ENCODE peak calls at places on chromosomes 13 and 19, in nine cellular contexts. L is heart left ventricle, Q is breast epithelium, K is NT2/D1, S is psoas muscle, W is HCT116, D is osteoblast, T is pancreas, V is Peyer's patch. N is an unnamed sample.

GRCh38 chr13:41470187-41470586 is 12.8 kb downstream of the RGCC start:
- DNase-seq in Q (no peak), V (no peak), D (no peak), T (no peak), W (no peak), S (no peak), K (no peak), L (no peak), N (no peak)

GRCh38 chr19:18280247-18281081 is 958 bp downstream of the JUND start:
- DNase-seq in D (peak; percentile 97), L (peak; percentile 82), T (peak; percentile 84), S (peak; percentile 85), V (peak; percentile 92), Q (peak; percentile 80), K (no peak), W (no peak), N (no peak)

GRCh38 chr13:60135344-60135743 is 28.4 kb downstream of the DIAPH3 start:
- DNase-seq in S (no peak), D (no peak), K (no peak), Q (no peak), T (no peak), W (no peak), V (no peak), L (no peak), N (no peak)

GRCh38 chr13:25733061-25733491 is 318.7 kb downstream of the SHISA2 start:
- DNase-seq in T (no peak), S (no peak), W (no peak), Q (no peak), D (no peak), K (no peak), L (no peak), V (no peak), N (no peak)

GRCh38 chr13:112814905-112815585 is 125.2 kb downstream of the ATP11A start:
- DNase-seq in K (no peak), W (no peak), L (peak; percentile 82), T (no peak), V (no peak), Q (no peak), S (peak; percentile 48), D (peak; percentile 92), N (no peak)

GRCh38 chr13:19950374-19950773 is 8.2 kb upstream of the ZMYM2 start:
- DNase-seq in Q (no peak), K (no peak), T (no peak), D (no peak), V (no peak), W (no peak), L (no peak), S (no peak), N (no peak)

GRCh38 chr19:30402790-30403189 is 30.6 kb downstream of the ZNF536 start:
- DNase-seq in D (no peak), L (no peak), T (no peak), Q (no peak), V (no peak), K (peak; percentile 9), W (no peak), S (no peak), N (no peak)

GRCh38 chr19:43474986-43475705 is 9.7 kb upstream of the LYPD3 start:
- DNase-seq in D (peak; percentile 97), L (peak; percentile 96), S (peak; percentile 94), Q (peak; percentile 90), V (peak; percentile 89), T (peak; percentile 96), K (peak; percentile 87), W (peak; percentile 88), N (peak; percentile 75)

GRCh38 chr19:2426661-2427322 is 594 bp downstream of the TIMM13 start:
- DNase-seq in D (peak; percentile 97), Q (no peak), K (no peak), T (peak; percentile 57), S (peak; percentile 60), V (no peak), W (peak; percentile 16), L (peak; percentile 55), N (no peak)

GRCh38 chr13:41418027-41418426 is 39.3 kb upstream of the RGCC start:
- DNase-seq in Q (no peak), V (no peak), L (no peak), T (no peak), K (no peak), S (no peak), D (peak; percentile 46), W (no peak), N (no peak)

GRCh38 chr19:30325657-30326056 is 46.5 kb upstream of the ZNF536 start:
- DNase-seq in V (no peak), Q (no peak), K (no peak), D (no peak), T (no peak), S (no peak), W (no peak), L (no peak), N (no peak)

GRCh38 chr13:72383646-72384045 is 343.8 kb downstream of the MZT1 start:
- DNase-seq in V (no peak), L (no peak), Q (no peak), K (no peak), D (no peak), S (no peak), T (no peak), W (no peak), N (no peak)

GRCh38 chr13:40252241-40252640 is 414.2 kb downstream of the FOXO1 start:
- DNase-seq in V (no peak), L (no peak), W (no peak), S (no peak), D (no peak), T (no peak), Q (no peak), K (no peak), N (no peak)

GRCh38 chr19:17515408-17516149 is 4.1 kb downstream of the PGLS start:
- DNase-seq in L (no peak), Q (no peak), S (no peak), D (peak; percentile 69), V (no peak), W (no peak), K (no peak), T (no peak), N (no peak)

GRCh38 chr13:77751513-77752456 is 54.3 kb downstream of the SLAIN1 start:
- DNase-seq in V (no peak), Q (no peak), T (peak; percentile 48), S (no peak), K (peak; percentile 25), D (peak; percentile 77), L (no peak), W (peak; percentile 6), N (no peak)

GRCh38 chr13:114113961-114114360 is 18.5 kb downstream of the RASA3 start:
- DNase-seq in L (peak; percentile 16), W (no peak), Q (no peak), K (no peak), D (no peak), S (no peak), V (no peak), T (no peak), N (no peak)

GRCh38 chr19:33437351-33438015 is 64.0 kb downstream of the CEBPG start:
- DNase-seq in Q (no peak), L (no peak), D (peak; percentile 68), K (no peak), V (no peak), S (no peak), T (no peak), W (no peak), N (no peak)
- H3K4me1 ChIP-seq in Q (no peaks in the 10 kb centered on the region), L (no peaks in the 10 kb centered on the region), D (peaks cover 2% of the 10 kb centered on the region), K (peaks cover 3% of the 10 kb centered on the region), V (no peaks in the 10 kb centered on the region), S (peaks cover 3% of the 10 kb centered on the region), T (no peaks in the 10 kb centered on the region), W (no peaks in the 10 kb centered on the region), N (no peaks in the 10 kb centered on the region)

DNA sequence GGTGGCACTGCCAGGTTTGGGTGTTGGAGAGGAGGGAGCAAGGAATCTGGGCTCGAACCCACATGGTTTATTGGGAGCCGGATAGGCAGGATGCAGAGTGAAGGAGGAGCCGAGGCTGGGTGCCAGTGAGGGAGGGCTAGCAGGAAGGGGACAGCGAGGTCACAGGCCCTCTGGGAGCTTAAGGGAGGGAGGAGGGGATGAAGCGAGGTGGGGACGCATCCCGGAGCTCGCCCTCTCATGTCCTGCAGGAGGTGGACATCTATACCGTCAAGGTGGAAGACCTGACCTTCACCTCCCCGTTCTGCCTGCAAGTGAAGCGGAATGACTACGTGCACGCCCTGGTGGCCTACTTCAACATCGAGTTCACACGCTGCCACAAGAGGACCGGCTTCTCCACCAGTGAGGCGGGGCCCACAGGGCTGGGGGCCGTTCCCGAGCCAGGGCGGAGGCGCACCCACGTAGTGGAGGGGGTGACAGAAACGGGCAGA is 3.5 kb upstream of the ADM5 start:
- DNase-seq in D (peak; percentile 85), L (no peak), V (no peak), K (no peak), Q (no peak), S (no peak), T (no peak), W (no peak), N (no peak)
- H3K36me3 ChIP-seq in D (peaks cover 42% of the 10 kb centered on the region), L (peaks cover 58% of the 10 kb centered on the region), V (peaks cover 69% of the 10 kb centered on the region), K (peaks cover 83% of the 10 kb centered on the region), Q (no peaks in the 10 kb centered on the region), S (peaks cover 5% of the 10 kb centered on the region), T (peaks cover 25% of the 10 kb centered on the region), W (peaks cover 43% of the 10 kb centered on the region), N (peaks cover 44% of the 10 kb centered on the region)

GRCh38 chr19:7349231-7349591 is 474 bp downstream of the ARHGEF18 start:
- DNase-seq in Q (no peak), W (no peak), K (no peak), L (no peak), D (no peak), V (no peak), S (no peak), T (no peak), N (no peak)
- H3K4me1 ChIP-seq in Q (no peaks in the 10 kb centered on the region), W (peaks cover 10% of the 10 kb centered on the region), K (no peaks in the 10 kb centered on the region), L (peaks cover 33% of the 10 kb centered on the region), D (no peaks in the 10 kb centered on the region), V (peaks cover 8% of the 10 kb centered on the region), S (no peaks in the 10 kb centered on the region), T (no peaks in the 10 kb centered on the region), N (no peaks in the 10 kb centered on the region)

GRCh38 chr13:75825599-75825998 is 189.5 kb downstream of the LMO7 start:
- DNase-seq in V (no peak), L (no peak), D (no peak), T (no peak), S (no peak), K (no peak), Q (no peak), W (no peak), N (no peak)

GRCh38 chr13:75829874-75830273 is 193.7 kb downstream of the LMO7 start:
- DNase-seq in Q (no peak), W (no peak), L (no peak), K (no peak), D (no peak), T (no peak), V (no peak), S (no peak), N (no peak)

GRCh38 chr13:75825161-75825560 is 189.0 kb downstream of the LMO7 start:
- DNase-seq in V (no peak), T (no peak), Q (no peak), D (no peak), S (no peak), K (no peak), L (no peak), W (no peak), N (no peak)

GRCh38 chr13:75830842-75831241 is 194.7 kb downstream of the LMO7 start:
- DNase-seq in W (no peak), D (peak; percentile 35), V (no peak), L (no peak), K (no peak), S (no peak), Q (no peak), T (no peak), N (no peak)

DNA sequence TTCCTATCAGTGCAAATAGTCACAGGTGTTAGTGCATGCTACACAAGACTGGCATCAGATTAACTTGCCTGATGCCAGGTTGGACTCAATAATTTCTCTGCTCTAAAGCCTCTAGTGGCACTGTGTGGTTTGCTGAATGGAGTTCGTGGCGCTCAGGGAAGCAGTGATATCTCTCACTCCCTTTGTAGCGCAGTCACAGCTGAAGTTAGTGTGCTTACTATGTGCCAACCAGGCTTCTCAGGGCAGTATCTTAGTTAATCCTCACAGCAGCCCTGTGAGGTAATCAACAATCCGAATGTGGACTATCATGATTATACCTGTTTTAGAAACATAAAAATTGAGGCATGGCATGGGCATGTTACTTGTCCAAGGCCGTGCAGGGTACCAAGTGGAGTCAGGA is 190.3 kb downstream of the LMO7 start:
- DNase-seq in Q (no peak), T (no peak), S (no peak), W (no peak), K (no peak), D (no peak), L (no peak), V (no peak), N (no peak)
- H3K36me3 ChIP-seq in Q (no peaks in the 10 kb centered on the region), T (peaks cover 17% of the 10 kb centered on the region), S (peaks cover 5% of the 10 kb centered on the region), W (no peaks in the 10 kb centered on the region), K (no peaks in the 10 kb centered on the region), D (peaks cover 69% of the 10 kb centered on the region), L (peaks cover 65% of the 10 kb centered on the region), V (peaks cover 35% of the 10 kb centered on the region), N (no peaks in the 10 kb centered on the region)